ENCODE peak calls at places on chromosomes 5 and 9, in five cellular contexts. U is IMR-90, T is tibial artery, X is A673, B is tibial nerve. P is an unnamed sample.

GRCh38 chr5:157918811-157919742 is 60.1 kb upstream of the CLINT1 start:
- DNase-seq in B (no peak), T (no peak), X (peak; percentile 15), U (no peak), P (no peak)

GRCh38 chr9:87226896-87227295 is 270.8 kb upstream of the DAPK1 start:
- DNase-seq in U (no peak), T (no peak), B (no peak), X (no peak), P (no peak)

GRCh38 chr5:179870403-179870903 is 11.8 kb upstream of the MRNIP start:
- DNase-seq in X (peak; percentile 41), T (no peak), U (peak; percentile 52), B (no peak), P (no peak)

GRCh38 chr5:175718401-175719108 is 60.7 kb downstream of the HRH2 start:
- DNase-seq in U (no peak), X (peak; percentile 37), T (peak; percentile 45), B (peak; percentile 23), P (no peak)

GRCh38 chr5:53386341-53386740 is 94.1 kb upstream of the FST start:
- DNase-seq in X (no peak), T (no peak), U (no peak), B (no peak), P (no peak)

GRCh38 chr5:147554285-147554817 is 44.5 kb upstream of the DPYSL3 start:
- DNase-seq in X (no peak), B (no peak), U (peak; percentile 77), T (no peak), P (no peak)

GRCh38 chr5:1010181-1010510 is 1.5 kb downstream of the NKD2 start:
- DNase-seq in X (no peak), U (no peak), B (no peak), T (no peak), P (peak; percentile 26)

GRCh38 chr9:38641985-38642864 is 21.8 kb upstream of the ANKRD18A start:
- DNase-seq in T (no peak), B (no peak), U (peak; percentile 22), X (peak; percentile 75), P (no peak)

GRCh38 chr5:149160291-149160787 is 19.0 kb downstream of the ABLIM3 start:
- DNase-seq in T (no peak), X (no peak), B (no peak), U (no peak), P (no peak)

GRCh38 chr5:140594169-140594568 is 29.5 kb downstream of the SLC35A4 start:
- DNase-seq in X (no peak), U (no peak), T (no peak), B (no peak), P (no peak)

GRCh38 chr5:98637607-98638006 is 135.9 kb upstream of the RGMB start:
- DNase-seq in U (no peak), T (peak; percentile 27), B (no peak), X (no peak), P (no peak)

GRCh38 chr9:88106492-88106891 is 31.8 kb downstream of the SPATA31C2 start:
- DNase-seq in B (no peak), T (no peak), X (peak; percentile 74), U (peak; percentile 36), P (no peak)

GRCh38 chr5:3331819-3332218 is 263.8 kb upstream of the IRX1 start:
- DNase-seq in B (no peak), U (no peak), X (no peak), T (no peak), P (no peak)

GRCh38 chr5:77083088-77083487 is 4.0 kb downstream of the ZBED3 start:
- DNase-seq in X (no peak), B (no peak), T (no peak), U (no peak), P (no peak)

GRCh38 chr9:114282926-114283325 is 40.0 kb upstream of the ORM1 start:
- DNase-seq in U (peak; percentile 93), X (no peak), T (no peak), B (no peak), P (no peak)

GRCh38 chr5:102895976-102896375 is 140.9 kb downstream of the PAM start:
- DNase-seq in U (no peak), B (no peak), X (no peak), T (no peak), P (no peak)

GRCh38 chr9:128097156-128098016 is 29.4 kb downstream of the SLC25A25 start:
- DNase-seq in U (no peak), T (no peak), X (no peak), B (no peak), P (no peak)

GRCh38 chr5:36552626-36553393 is 53.6 kb upstream of the SLC1A3 start:
- DNase-seq in X (peak; percentile 67), B (no peak), T (no peak), U (no peak), P (no peak)

GRCh38 chr5:149938791-149939358 is 5.7 kb downstream of the PDE6A start:
- DNase-seq in U (peak; percentile 84), X (no peak), B (no peak), T (peak; percentile 23), P (no peak)

GRCh38 chr9:136965771-136966484 is 11.4 kb upstream of the PTGDS start:
- DNase-seq in T (no peak), U (no peak), X (peak; percentile 54), B (no peak), P (peak; percentile 73)

GRCh38 chr5:172735141-172735831 is 35.7 kb downstream of the DUSP1 start:
- DNase-seq in U (no peak), X (no peak), T (peak; percentile 21), B (no peak), P (no peak)

GRCh38 chr5:78549043-78549442 is 99.5 kb downstream of the LHFPL2 start:
- DNase-seq in B (no peak), X (no peak), U (no peak), T (no peak), P (no peak)

GRCh38 chr9:116331241-116331640 is 177.7 kb downstream of the PAPPA start:
- DNase-seq in X (no peak), U (no peak), T (no peak), B (no peak), P (no peak)

GRCh38 chr5:123180178-123180577 is 91.1 kb downstream of the PRDM6 start:
- DNase-seq in T (peak; percentile 70), B (no peak), X (no peak), U (no peak), P (no peak)

GRCh38 chr5:14399054-14399657 is 182.4 kb upstream of the OTULINL start:
- DNase-seq in U (peak; percentile 74), X (peak; percentile 81), T (no peak), B (no peak), P (no peak)

GRCh38 chr9:121390372-121390771 is 20.3 kb upstream of the STOM start:
- DNase-seq in U (no peak), B (no peak), X (no peak), T (no peak), P (no peak)

GRCh38 chr9:385818-386398 is 171.2 kb downstream of the DOCK8 start:
- DNase-seq in B (no peak), X (peak; percentile 66), U (peak; percentile 52), T (peak; percentile 31), P (no peak)

DNA sequence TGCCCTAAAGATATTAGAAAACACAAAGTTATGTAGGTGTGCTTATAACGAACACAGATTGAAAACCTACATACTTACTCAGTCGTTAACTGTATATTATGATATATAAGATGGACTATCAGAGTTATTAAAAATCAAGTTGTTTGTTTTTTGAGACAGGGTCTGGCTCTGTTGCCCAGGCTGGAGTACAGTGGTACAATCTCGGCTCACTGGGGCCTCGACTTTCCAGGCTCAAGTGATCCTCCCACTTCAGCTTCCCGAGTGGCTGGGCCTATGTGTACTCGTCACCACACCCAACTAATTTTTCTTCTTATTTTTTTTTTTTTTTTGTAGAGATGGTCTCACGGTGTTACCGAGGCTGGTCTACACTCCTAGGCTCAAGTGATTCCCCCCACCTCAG is 158.3 kb downstream of the TSSK1B start:
- DNase-seq in U (no peak), X (no peak), T (no peak), B (no peak), P (no peak)
- H3K4me1 ChIP-seq in U (peaks cover 8% of the 10 kb centered on the region), X (no peaks in the 10 kb centered on the region), T (no peaks in the 10 kb centered on the region), B (no peaks in the 10 kb centered on the region), P (no peaks in the 10 kb centered on the region)

GRCh38 chr5:10792336-10792735 is 31.3 kb upstream of the DAP start:
- DNase-seq in U (no peak), T (no peak), X (no peak), B (no peak), P (no peak)
- H3K27ac ChIP-seq in U (no peak overlapping the region), T (no peak overlapping the region), X (no peak overlapping the region), B (no peak overlapping the region), P (no peak overlapping the region)

GRCh38 chr9:2846115-2846514 is 2.2 kb upstream of the PUM3 start:
- DNase-seq in B (no peak), U (no peak), T (no peak), X (no peak), P (no peak)
- H3K36me3 ChIP-seq in B (no peaks in the 10 kb centered on the region), U (no peaks in the 10 kb centered on the region), T (no peaks in the 10 kb centered on the region), X (no peaks in the 10 kb centered on the region), P (no peaks in the 10 kb centered on the region)

GRCh38 chr9:125637264-125637663 is 69.7 kb downstream of the MAPKAP1 start:
- DNase-seq in T (no peak), X (no peak), B (no peak), U (no peak), P (no peak)

GRCh38 chr9:125634040-125634717 is 72.8 kb downstream of the MAPKAP1 start:
- DNase-seq in X (no peak), U (peak; percentile 40), T (no peak), B (no peak), P (no peak)

GRCh38 chr9:125638239-125638638 is 68.8 kb downstream of the MAPKAP1 start:
- DNase-seq in U (no peak), T (no peak), B (no peak), X (no peak), P (no peak)

GRCh38 chr9:125633116-125633743 is 73.8 kb downstream of the MAPKAP1 start:
- DNase-seq in U (no peak), B (no peak), X (peak; percentile 30), T (no peak), P (no peak)

GRCh38 chr9:125635888-125636287 is 71.1 kb downstream of the MAPKAP1 start:
- DNase-seq in B (no peak), T (no peak), U (no peak), X (no peak), P (no peak)
- H3K4me1 ChIP-seq in B (no peaks in the 10 kb centered on the region), T (peaks cover 12% of the 10 kb centered on the region), U (peaks cover 9% of the 10 kb centered on the region), X (peaks cover 7% of the 10 kb centered on the region), P (peaks cover 22% of the 10 kb centered on the region)

DNA sequence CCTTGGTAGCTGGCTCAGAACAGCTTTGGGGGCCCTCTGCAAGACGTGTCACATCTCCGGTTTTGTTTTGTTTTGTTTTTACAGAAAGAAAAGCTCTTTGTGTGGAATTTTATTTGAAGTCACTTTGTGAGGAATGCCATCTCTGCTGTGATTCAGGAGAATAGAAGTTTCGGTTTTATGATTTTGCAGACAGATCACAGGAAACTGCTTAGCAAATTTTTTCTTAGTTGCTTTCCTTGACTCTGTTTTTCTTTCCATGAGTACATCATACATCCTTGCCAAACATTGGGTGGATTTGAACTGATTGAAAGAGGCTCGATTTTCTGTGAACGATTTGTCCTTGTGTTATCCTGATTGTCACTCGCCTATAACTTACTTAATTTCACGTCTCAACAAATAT is 5.1 kb downstream of the SEMA5A start:
- DNase-seq in T (no peak), B (no peak), U (peak; percentile 72), X (no peak), P (no peak)
- H3K27ac ChIP-seq in T (peak overlapping the region; percentile 38), B (no peak overlapping the region), U (peak overlapping the region; percentile 92), X (no peak overlapping the region), P (no peak overlapping the region)